ENCODE peak calls at places on chromosome 15, in seven cellular contexts. M, W, I, C, G, F and Z are unnamed samples.

GRCh38 chr15:95129589-95129988 is 898.2 kb downstream of the MCTP2 start:
- DNase-seq in M (no peak), W (peak; percentile 26), I (peak; percentile 58), C (peak; percentile 51), G (no peak), F (no peak), Z (no peak)

GRCh38 chr15:62464705-62465104 is 299.6 kb upstream of the C2CD4B start:
- DNase-seq in M (no peak), W (no peak), I (peak; percentile 35), C (peak; percentile 84), G (no peak), F (peak; percentile 54), Z (no peak)

GRCh38 chr15:96629501-96629900 is 299.0 kb downstream of the NR2F2 start:
- DNase-seq in M (peak; percentile 17), W (no peak), I (peak; percentile 1), C (no peak), G (no peak), F (no peak), Z (no peak)

GRCh38 chr15:83127547-83128150 is 20.2 kb downstream of the TM6SF1 start:
- DNase-seq in M (no peak), W (no peak), I (no peak), C (no peak), G (no peak), F (no peak), Z (no peak)

GRCh38 chr15:22873204-22873701 is 34.8 kb downstream of the NIPA2 start:
- DNase-seq in M (no peak), W (no peak), I (peak; percentile 67), C (peak; percentile 63), G (no peak), F (peak; percentile 74), Z (no peak)

GRCh38 chr15:32833323-32833944 is 115.6 kb downstream of the GREM1 start:
- DNase-seq in M (no peak), W (no peak), I (no peak), C (no peak), G (no peak), F (no peak), Z (no peak)

GRCh38 chr15:70795311-70795665 is 31.9 kb upstream of the UACA start:
- DNase-seq in M (no peak), W (no peak), I (peak; percentile 91), C (peak; percentile 93), G (no peak), F (no peak), Z (peak; percentile 84)

GRCh38 chr15:55168350-55168974 is 28.3 kb downstream of the RSL24D1 start:
- DNase-seq in M (peak; percentile 42), W (no peak), I (peak; percentile 81), C (peak; percentile 57), G (peak; percentile 73), F (peak; percentile 94), Z (peak; percentile 13)

GRCh38 chr15:65646486-65646885 is 24.7 kb downstream of the SLC24A1 start:
- DNase-seq in M (no peak), W (no peak), I (peak; percentile 27), C (peak; percentile 20), G (no peak), F (no peak), Z (no peak)

GRCh38 chr15:51908312-51908711 is 63.3 kb downstream of the LEO1 start:
- DNase-seq in M (no peak), W (no peak), I (peak; percentile 23), C (no peak), G (no peak), F (no peak), Z (no peak)

GRCh38 chr15:49309889-49310288 is 113.2 kb upstream of the FGF7 start:
- DNase-seq in M (no peak), W (no peak), I (peak; percentile 6), C (no peak), G (no peak), F (no peak), Z (no peak)

GRCh38 chr15:76168237-76168984 is 108.6 kb downstream of the TMEM266 start:
- DNase-seq in M (no peak), W (no peak), I (no peak), C (peak; percentile 77), G (no peak), F (no peak), Z (no peak)

GRCh38 chr15:70426065-70426821 is 328.5 kb upstream of the TLE3 start:
- DNase-seq in M (no peak), W (no peak), I (no peak), C (no peak), G (no peak), F (no peak), Z (no peak)

GRCh38 chr15:41892621-41893421 is 1.0 kb downstream of the SPTBN5 start:
- DNase-seq in M (peak; percentile 59), W (peak; percentile 85), I (no peak), C (no peak), G (peak; percentile 73), F (no peak), Z (no peak)

GRCh38 chr15:26772588-26773484 is at the start of gene GABRB3:
- DNase-seq in M (peak; percentile 25), W (peak; percentile 55), I (peak; percentile 10), C (peak; percentile 2), G (no peak), F (peak; percentile 88), Z (no peak)

GRCh38 chr15:48066456-48066855 is 54.3 kb upstream of the SLC24A5 start:
- DNase-seq in M (no peak), W (no peak), I (no peak), C (no peak), G (no peak), F (no peak), Z (no peak)

GRCh38 chr15:26970712-26971210 is at the start of gene GABRG3:
- DNase-seq in M (no peak), W (no peak), I (no peak), C (no peak), G (no peak), F (peak; percentile 82), Z (no peak)

GRCh38 chr15:30973379-30973778 is 18.0 kb downstream of the MTMR10 start:
- DNase-seq in M (no peak), W (no peak), I (no peak), C (no peak), G (no peak), F (no peak), Z (no peak)

GRCh38 chr15:25784876-25785642 is 78.1 kb downstream of the ATP10A start:
- DNase-seq in M (no peak), W (no peak), I (peak; percentile 39), C (peak; percentile 97), G (no peak), F (no peak), Z (peak; percentile 71)

GRCh38 chr15:63157891-63158431 is 684 bp upstream of the RPS27L start:
- DNase-seq in M (peak; percentile 69), W (no peak), I (peak; percentile 85), C (peak; percentile 83), G (peak; percentile 68), F (peak; percentile 84), Z (peak; percentile 48)

GRCh38 chr15:79372428-79372827 is 59.7 kb upstream of the MINAR1 start:
- DNase-seq in M (no peak), W (no peak), I (no peak), C (no peak), G (no peak), F (no peak), Z (no peak)

GRCh38 chr15:36632196-36632595 is 52.8 kb downstream of the CDIN1 start:
- DNase-seq in M (no peak), W (no peak), I (peak; percentile 55), C (peak; percentile 63), G (no peak), F (no peak), Z (peak; percentile 8)

GRCh38 chr15:79897701-79898113 is 893 bp upstream of the MTHFS start:
- DNase-seq in M (no peak), W (no peak), I (no peak), C (no peak), G (no peak), F (peak; percentile 3), Z (no peak)

GRCh38 chr15:63288778-63289378 is 11.5 kb downstream of the APH1B start:
- DNase-seq in M (no peak), W (no peak), I (peak; percentile 82), C (peak; percentile 56), G (no peak), F (peak; percentile 72), Z (no peak)

GRCh38 chr15:77369168-77369567 is 50.7 kb downstream of the PEAK1 start:
- DNase-seq in M (no peak), W (no peak), I (no peak), C (no peak), G (no peak), F (no peak), Z (no peak)

GRCh38 chr15:78685157-78685830 is 44.3 kb upstream of the CHRNB4 start:
- DNase-seq in M (no peak), W (no peak), I (no peak), C (no peak), G (peak; percentile 13), F (peak; percentile 40), Z (no peak)

GRCh38 chr15:22224241-22224671 is 143.9 kb downstream of the OR4M2 start:
- DNase-seq in M (no peak), W (no peak), I (no peak), C (no peak), G (no peak), F (no peak), Z (no peak)

GRCh38 chr15:34986326-34987181 is 1.5 kb downstream of the ZNF770 start:
- DNase-seq in M (no peak), W (no peak), I (no peak), C (no peak), G (no peak), F (no peak), Z (no peak)
- H3K4me3 ChIP-seq in M (peak overlapping the region; percentile 82), W (peak overlapping the region; percentile 98), I (peak overlapping the region; percentile 99), C (peak overlapping the region; percentile 98), G (peak overlapping the region; percentile 68), F (peak overlapping the region; percentile 91), Z (peak overlapping the region; percentile 98)

DNA sequence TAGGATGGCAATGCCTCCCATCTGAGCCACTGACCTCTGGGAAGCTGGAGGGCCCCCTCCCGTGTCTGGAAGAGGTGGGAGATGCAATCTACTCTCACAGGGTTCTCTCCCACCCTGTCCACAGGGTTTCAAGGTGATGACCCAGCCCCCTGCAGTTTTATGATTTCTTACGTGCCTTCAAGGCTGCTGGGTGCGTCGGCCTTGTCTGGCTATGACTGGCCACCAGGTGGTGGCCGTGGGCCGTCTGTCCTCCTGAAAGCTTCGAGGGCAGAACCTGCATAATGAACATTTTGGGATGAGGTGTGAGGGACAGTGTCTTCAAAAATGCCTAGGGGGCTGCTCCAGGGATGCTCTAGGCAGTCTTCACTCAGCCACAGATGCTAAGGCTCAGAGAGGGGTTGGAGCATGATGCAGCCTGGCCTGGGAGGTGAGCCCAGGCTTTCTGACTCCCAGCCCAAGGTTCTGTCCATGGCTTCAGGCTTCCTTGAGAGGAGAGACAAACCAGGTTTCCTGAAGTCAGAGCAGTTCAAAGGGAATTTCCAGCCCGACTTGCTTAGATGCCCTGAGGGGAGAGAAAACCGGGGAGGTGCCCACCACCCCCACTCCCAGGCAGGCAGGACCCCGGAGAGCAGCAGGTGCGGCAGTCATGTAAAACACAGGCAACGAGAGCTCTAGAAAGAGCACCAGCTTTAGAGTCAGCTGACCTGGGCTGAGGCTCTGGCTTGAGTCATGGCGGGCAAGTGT is 18.7 kb downstream of the ISG20 start:
- DNase-seq in M (no peak), W (no peak), I (peak; percentile 71), C (peak; percentile 57), G (no peak), F (peak; percentile 76), Z (no peak)
- TF ChIP-seq CTCF in M (peak; percentile 57), W (peak; percentile 44), I (peak; percentile 91), C (peak; percentile 92), G (peak; percentile 60), F (peak; percentile 84), Z (peak; percentile 95)

GRCh38 chr15:88465633-88466219 is 1.5 kb downstream of the MRPL46 start:
- DNase-seq in M (no peak), W (no peak), I (peak; percentile 51), C (peak; percentile 43), G (no peak), F (no peak), Z (peak; percentile 16)
- H3K4me3 ChIP-seq in M (no peak overlapping the region), W (peak overlapping the region; percentile 93), I (no peak overlapping the region), C (no peak overlapping the region), G (no peak overlapping the region), F (peak overlapping the region; percentile 91), Z (no peak overlapping the region)

GRCh38 chr15:57751177-57751800 is 44.8 kb downstream of the POLR2M start:
- DNase-seq in M (no peak), W (no peak), I (peak; percentile 75), C (peak; percentile 58), G (no peak), F (peak; percentile 66), Z (no peak)
- TF ChIP-seq CTCF in M (no peak), W (peak; percentile 47), I (peak; percentile 82), C (peak; percentile 81), G (peak; percentile 73), F (peak; percentile 66), Z (peak; percentile 80)